ENCODE peak calls at places on chromosomes 6 and 20, in six cellular contexts. J is IMR-90, T is HepG2, O is prostate gland, K is H9, D is tibial artery. R is an unnamed sample.

GRCh38 chr20:13221673-13222318 is 722 bp downstream of the ISM1 start:
- DNase-seq in J (peak), T (peak), O (peak), K (peak), D (peak), R (peak)

GRCh38 chr6:140542858-140543257 is 1168.4 kb upstream of the CITED2 start:
- DNase-seq in J (no peak), T (no peak), O (no peak), K (no peak), D (no peak), R (no peak)

GRCh38 chr20:478949-479429 is 16.7 kb upstream of the TBC1D20 start:
- DNase-seq in J (peak), T (peak), O (peak), K (no peak), D (no peak), R (peak)

GRCh38 chr6:131519670-131520436 is 53.2 kb upstream of the ARG1 start:
- DNase-seq in J (peak), T (peak), O (peak), K (peak), D (no peak), R (peak)

GRCh38 chr20:16158090-16158975 is 414.9 kb downstream of the KIF16B start:
- DNase-seq in J (no peak), T (no peak), O (no peak), K (no peak), D (no peak), R (no peak)

GRCh38 chr6:4316867-4317400 is 181.6 kb upstream of the ECI2 start:
- DNase-seq in J (peak), T (no peak), O (peak), K (no peak), D (peak), R (peak)

GRCh38 chr20:13022401-13023170 is 13.8 kb downstream of the SPTLC3 start:
- DNase-seq in J (peak), T (no peak), O (no peak), K (no peak), D (no peak), R (peak)

GRCh38 chr6:56984374-56984773 is 29.5 kb downstream of the BEND6 start:
- DNase-seq in J (peak), T (no peak), O (no peak), K (no peak), D (no peak), R (no peak)

GRCh38 chr6:15355683-15356099 is 109.8 kb downstream of the JARID2 start:
- DNase-seq in J (peak), T (no peak), O (no peak), K (no peak), D (no peak), R (no peak)

GRCh38 chr6:130794010-130794675 is 33.1 kb upstream of the SMLR1 start:
- DNase-seq in J (no peak), T (no peak), O (no peak), K (no peak), D (no peak), R (no peak)

GRCh38 chr6:3620389-3620788 is 131.1 kb downstream of the PXDC1 start:
- DNase-seq in J (no peak), T (no peak), O (no peak), K (no peak), D (no peak), R (no peak)

GRCh38 chr6:116476021-116476678 is 15.0 kb downstream of the CALHM6 start:
- DNase-seq in J (peak), T (peak), O (no peak), K (no peak), D (no peak), R (no peak)

GRCh38 chr6:74549746-74550145 is 656.1 kb downstream of the COL12A1 start:
- DNase-seq in J (no peak), T (peak), O (no peak), K (peak), D (no peak), R (no peak)

GRCh38 chr6:14082771-14083170 is 34.8 kb upstream of the CD83 start:
- DNase-seq in J (no peak), T (no peak), O (no peak), K (no peak), D (no peak), R (no peak)

GRCh38 chr6:130661077-130661476 is 166.1 kb upstream of the SMLR1 start:
- DNase-seq in J (no peak), T (no peak), O (no peak), K (no peak), D (no peak), R (no peak)

GRCh38 chr6:43213431-43213830 is 15.8 kb downstream of the DNPH1 start:
- DNase-seq in J (no peak), T (no peak), O (no peak), K (no peak), D (peak), R (no peak)

GRCh38 chr6:1395496-1395895 is 6.1 kb downstream of the FOXF2 start:
- DNase-seq in J (no peak), T (no peak), O (no peak), K (no peak), D (no peak), R (no peak)

GRCh38 chr6:150560004-150560883 is 39.4 kb upstream of the PLEKHG1 start:
- DNase-seq in J (no peak), T (no peak), O (no peak), K (no peak), D (no peak), R (no peak)

GRCh38 chr6:131998255-131998982 is 47.2 kb upstream of the CCN2 start:
- DNase-seq in J (peak), T (no peak), O (no peak), K (no peak), D (peak), R (peak)

GRCh38 chr20:21496452-21496851 is 17.4 kb downstream of the NKX2-2 start:
- DNase-seq in J (no peak), T (no peak), O (no peak), K (no peak), D (no peak), R (no peak)

GRCh38 chr6:50264995-50265571 is 215.4 kb upstream of the DEFB112 start:
- DNase-seq in J (no peak), T (peak), O (no peak), K (no peak), D (no peak), R (peak)

GRCh38 chr20:63701329-63702035 is 5.0 kb downstream of the TNFRSF6B start:
- DNase-seq in J (no peak), T (no peak), O (no peak), K (no peak), D (peak), R (no peak)

GRCh38 chr6:40383348-40384115 is 203.6 kb downstream of the LRFN2 start:
- DNase-seq in J (no peak), T (no peak), O (no peak), K (no peak), D (no peak), R (no peak)

GRCh38 chr20:53757472-53757913 is 163.9 kb upstream of the ZNF217 start:
- DNase-seq in J (no peak), T (no peak), O (peak), K (no peak), D (no peak), R (no peak)

GRCh38 chr6:54060286-54060685 is 51.0 kb upstream of the MLIP start:
- DNase-seq in J (peak), T (no peak), O (no peak), K (no peak), D (no peak), R (no peak)

GRCh38 chr6:12977851-12978250 is 261.3 kb downstream of the PHACTR1 start:
- DNase-seq in J (no peak), T (no peak), O (no peak), K (no peak), D (no peak), R (no peak)

GRCh38 chr6:125745281-125746018 is 4.0 kb upstream of the HEY2 start:
- DNase-seq in J (no peak), T (no peak), O (no peak), K (peak), D (no peak), R (no peak)

GRCh38 chr6:159505140-159505922 is 187.7 kb downstream of the SOD2 start:
- DNase-seq in J (no peak), T (no peak), O (no peak), K (no peak), D (no peak), R (no peak)

GRCh38 chr6:170446841-170447560 is 106.1 kb downstream of the PSMB1 start:
- DNase-seq in J (no peak), T (no peak), O (no peak), K (no peak), D (no peak), R (no peak)

GRCh38 chr6:125732398-125732797 is 17.0 kb upstream of the HEY2 start:
- DNase-seq in J (no peak), T (no peak), O (no peak), K (no peak), D (no peak), R (no peak)

GRCh38 chr20:39853664-39854063 is 835.4 kb downstream of the MAFB start:
- DNase-seq in J (peak), T (no peak), O (no peak), K (no peak), D (no peak), R (no peak)

GRCh38 chr20:44247131-44247571 is at the start of gene GDAP1L1:
- DNase-seq in J (no peak), T (no peak), O (no peak), K (peak), D (no peak), R (peak)

GRCh38 chr20:63312690-63313348 is 19.8 kb downstream of the COL20A1 start:
- DNase-seq in J (peak), T (no peak), O (no peak), K (no peak), D (no peak), R (no peak)

GRCh38 chr6:52497652-52498408 is 77.7 kb downstream of the EFHC1 start:
- DNase-seq in J (peak), T (no peak), O (no peak), K (no peak), D (no peak), R (no peak)

GRCh38 chr6:166381733-166382499 is 824 bp downstream of the MPC1 start:
- DNase-seq in J (peak), T (peak), O (peak), K (peak), D (peak), R (peak)

GRCh38 chr6:72865467-72865866 is 243.6 kb downstream of the KCNQ5 start:
- DNase-seq in J (peak), T (no peak), O (no peak), K (no peak), D (no peak), R (no peak)

GRCh38 chr6:28589234-28589951 is 63.7 kb downstream of the GPX5 start:
- DNase-seq in J (peak), T (peak), O (no peak), K (peak), D (no peak), R (peak)

GRCh38 chr6:124986146-124986545 is 23.9 kb downstream of the RNF217 start:
- DNase-seq in J (no peak), T (no peak), O (no peak), K (no peak), D (no peak), R (no peak)

GRCh38 chr6:106517699-106518098 is 111.6 kb downstream of the RTN4IP1 start:
- DNase-seq in J (no peak), T (no peak), O (no peak), K (no peak), D (no peak), R (no peak)
- H3K27ac ChIP-seq in J (no peak), T (no peak), O (peak), K (no peak), D (no peak), R (no peak)

GRCh38 chr6:106558364-106558763 is 70.9 kb downstream of the RTN4IP1 start:
- DNase-seq in J (no peak), T (peak), O (no peak), K (no peak), D (no peak), R (no peak)

GRCh38 chr6:106560966-106561740 is 68.1 kb downstream of the RTN4IP1 start:
- DNase-seq in J (peak), T (no peak), O (no peak), K (no peak), D (no peak), R (peak)

GRCh38 chr6:106563614-106564013 is 65.7 kb downstream of the RTN4IP1 start:
- DNase-seq in J (no peak), T (no peak), O (no peak), K (no peak), D (no peak), R (no peak)

GRCh38 chr6:106564476-106564875 is 64.8 kb downstream of the RTN4IP1 start:
- DNase-seq in J (no peak), T (no peak), O (no peak), K (no peak), D (no peak), R (no peak)

GRCh38 chr6:106562001-106562400 is 67.3 kb downstream of the RTN4IP1 start:
- DNase-seq in J (no peak), T (no peak), O (no peak), K (no peak), D (no peak), R (no peak)
- H3K27ac ChIP-seq in J (no peak), T (no peak), O (peak), K (no peak), D (no peak), R (peak)

DNA sequence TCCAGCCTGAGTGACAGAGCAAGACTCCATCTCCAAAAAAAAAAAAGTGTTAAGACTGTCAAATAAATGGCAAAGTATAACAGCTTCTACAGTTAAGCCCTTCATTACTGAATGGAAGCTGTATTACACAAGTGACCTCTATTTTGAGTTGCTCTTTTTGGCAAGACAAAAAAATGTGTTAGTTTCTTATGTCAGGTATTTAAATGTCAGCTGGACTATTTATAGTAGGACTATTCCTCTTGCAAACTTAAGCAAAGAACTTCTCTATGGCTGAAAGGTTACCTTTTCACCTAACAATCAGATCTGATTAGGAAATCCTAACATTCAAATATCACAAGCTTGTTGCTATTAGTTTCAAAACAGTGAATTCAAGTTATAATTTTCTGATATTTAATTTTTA is 12.4 kb downstream of the UBE2V1 start:
- DNase-seq in J (no peak), T (no peak), O (no peak), K (no peak), D (no peak), R (no peak)
- H3K27ac ChIP-seq in J (no peak), T (no peak), O (no peak), K (no peak), D (no peak), R (no peak)

GRCh38 chr20:49323622-49324238 is 45.9 kb upstream of the ZNFX1 start:
- DNase-seq in J (peak), T (peak), O (peak), K (peak), D (no peak), R (peak)
- H3K27ac ChIP-seq in J (no peak), T (no peak), O (no peak), K (no peak), D (no peak), R (no peak)

GRCh38 chr20:47282864-47283263 is 73.6 kb downstream of the ZMYND8 start:
- DNase-seq in J (no peak), T (no peak), O (no peak), K (no peak), D (no peak), R (no peak)

GRCh38 chr20:47278907-47279348 is 77.6 kb downstream of the ZMYND8 start:
- DNase-seq in J (peak), T (no peak), O (no peak), K (no peak), D (no peak), R (peak)

GRCh38 chr20:47280668-47281067 is 75.8 kb downstream of the ZMYND8 start:
- DNase-seq in J (no peak), T (no peak), O (no peak), K (no peak), D (peak), R (no peak)

GRCh38 chr20:47281376-47281775 is 75.1 kb downstream of the ZMYND8 start:
- DNase-seq in J (no peak), T (no peak), O (no peak), K (no peak), D (no peak), R (no peak)

DNA sequence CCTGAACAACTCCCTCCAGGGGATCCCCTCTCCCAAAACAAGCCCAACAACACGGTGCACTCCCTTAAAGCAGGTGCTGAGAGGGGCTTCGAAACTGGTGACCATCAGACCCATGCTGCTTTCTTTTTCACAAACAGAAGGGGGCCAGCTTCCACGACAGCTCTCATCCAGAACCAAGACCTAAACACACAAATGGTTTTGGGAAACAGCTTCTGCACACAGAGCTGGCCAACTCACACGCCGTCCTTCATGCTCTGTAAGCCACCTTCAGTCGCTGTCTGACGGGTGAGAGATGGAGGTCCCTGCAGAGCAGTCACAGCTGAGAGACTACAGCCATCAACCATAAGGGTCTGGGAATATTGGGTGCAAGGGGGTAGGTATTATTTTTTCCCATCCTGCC is 76.3 kb downstream of the ZMYND8 start:
- DNase-seq in J (no peak), T (no peak), O (no peak), K (no peak), D (peak), R (no peak)
- H3K27ac ChIP-seq in J (no peak), T (no peak), O (no peak), K (no peak), D (no peak), R (no peak)

GRCh38 chr20:35739294-35740163 is 2.5 kb downstream of the RBM39 start:
- DNase-seq in J (peak), T (peak), O (no peak), K (no peak), D (no peak), R (peak)
- H3K27ac ChIP-seq in J (peak), T (no peak), O (peak), K (no peak), D (peak), R (peak)

GRCh38 chr6:154994881-154995240 is 254 bp upstream of the TIAM2 start:
- DNase-seq in J (no peak), T (no peak), O (no peak), K (no peak), D (no peak), R (no peak)
- H3K27ac ChIP-seq in J (no peak), T (no peak), O (no peak), K (no peak), D (no peak), R (no peak)

R was measured in hepatocyte.